ENCODE peak calls at places on chromosomes 12 and 14, in six cellular contexts. W is NCI-H748 treated with DMSO at 0.1 percent for 48 hours; Y is frontal cortex; V is amniotic stem cell; H is effector memory CD8-positive, alpha-beta T cell; P is T-helper 17 cell. M is an unnamed sample.

GRCh38 chr12:103785243-103786031 is 55.6 kb downstream of the NT5DC3 start:
- DNase-seq in W (no peak), Y (no peak), V (no peak), H (no peak), P (no peak), M (no peak)

GRCh38 chr12:52139579-52140062 is 52.2 kb downstream of the KRT80 start:
- DNase-seq in W (peak), Y (peak), V (no peak), H (no peak), P (no peak), M (no peak)

GRCh38 chr12:69509308-69509736 is 39.1 kb downstream of the FRS2 start:
- DNase-seq in W (no peak), Y (no peak), V (no peak), H (no peak), P (no peak), M (no peak)

GRCh38 chr12:20527396-20528154 is 159.2 kb downstream of the PDE3A start:
- DNase-seq in W (no peak), Y (peak), V (no peak), H (no peak), P (no peak), M (no peak)

GRCh38 chr14:49895480-49895879 is 2.6 kb downstream of the ARF6 start:
- DNase-seq in W (no peak), Y (no peak), V (no peak), H (no peak), P (no peak), M (no peak)

GRCh38 chr14:100471451-100472093 is 115.6 kb downstream of the BEGAIN start:
- DNase-seq in W (no peak), Y (no peak), V (no peak), H (no peak), P (no peak), M (peak)

GRCh38 chr14:96363751-96364336 is 518 bp downstream of the GSKIP start:
- DNase-seq in W (peak), Y (peak), V (peak), H (no peak), P (no peak), M (peak)

GRCh38 chr14:81219821-81220487 is 805 bp downstream of the GTF2A1 start:
- DNase-seq in W (no peak), Y (peak), V (no peak), H (peak), P (peak), M (no peak)

GRCh38 chr12:49057888-49058287 is 2.7 kb downstream of the KMT2D start:
- DNase-seq in W (no peak), Y (no peak), V (no peak), H (no peak), P (no peak), M (no peak)

GRCh38 chr12:94801736-94802135 is 151.4 kb upstream of the TMCC3 start:
- DNase-seq in W (no peak), Y (no peak), V (no peak), H (no peak), P (no peak), M (no peak)

GRCh38 chr14:50333010-50333409 is 20.9 kb downstream of the DMAC2L start:
- DNase-seq in W (no peak), Y (no peak), V (no peak), H (no peak), P (no peak), M (peak)

GRCh38 chr12:9936597-9936996 is 4.4 kb upstream of the CLEC2A start:
- DNase-seq in W (no peak), Y (no peak), V (no peak), H (no peak), P (no peak), M (no peak)

GRCh38 chr12:26252946-26253345 is 57.6 kb downstream of the SSPN start:
- DNase-seq in W (no peak), Y (no peak), V (no peak), H (no peak), P (no peak), M (no peak)

GRCh38 chr14:60151715-60152114 is 13.5 kb downstream of the DHRS7 start:
- DNase-seq in W (no peak), Y (peak), V (peak), H (peak), P (peak), M (peak)

GRCh38 chr12:124588689-124589318 is 21.4 kb upstream of the NCOR2 start:
- DNase-seq in W (no peak), Y (peak), V (peak), H (no peak), P (no peak), M (no peak)

GRCh38 chr12:130714591-130715149 is 1.4 kb downstream of the RIMBP2 start:
- DNase-seq in W (no peak), Y (no peak), V (no peak), H (no peak), P (no peak), M (no peak)